ENCODE peak calls at places on chromosome 1, in five cellular contexts. E is tibial nerve; K is adipocyte; U is CD4-positive, alpha-beta memory T cell; S is thoracic aorta. L is an unnamed sample. For H3K27me3 and H3K4me1, the result is how much of the 10 kb centered on the place peaks cover.

GRCh38 chr1:107076846-107077245 is 20.4 kb downstream of the PRMT6 start:
- DNase-seq in E (no peak), K (peak), U (no peak), S (no peak), L (no peak)

GRCh38 chr1:115458426-115459114 is 120.5 kb upstream of the NGF start:
- DNase-seq in E (no peak), K (no peak), U (no peak), S (no peak), L (no peak)

GRCh38 chr1:166947398-166948043 is 27.8 kb downstream of the ILDR2 start:
- DNase-seq in E (peak), K (peak), U (no peak), S (peak), L (no peak)

GRCh38 chr1:151235235-151235634 is 19.3 kb upstream of the PSMD4 start:
- DNase-seq in E (no peak), K (no peak), U (no peak), S (no peak), L (no peak)

GRCh38 chr1:202682477-202682876 is 27.8 kb downstream of the SYT2 start:
- DNase-seq in E (no peak), K (no peak), U (no peak), S (no peak), L (no peak)

GRCh38 chr1:12167493-12168429 is 970 bp downstream of the TNFRSF1B start:
- DNase-seq in E (no peak), K (no peak), U (no peak), S (no peak), L (peak)

GRCh38 chr1:217135569-217135915 is 412.3 kb upstream of the ESRRG start:
- DNase-seq in E (no peak), K (peak), U (no peak), S (no peak), L (no peak)

GRCh38 chr1:52426391-52426790 is 22.0 kb downstream of the PRPF38A start:
- DNase-seq in E (no peak), K (peak), U (no peak), S (no peak), L (no peak)

GRCh38 chr1:222843434-222844107 is 28.7 kb downstream of the DISP1 start:
- DNase-seq in E (no peak), K (no peak), U (no peak), S (no peak), L (no peak)

GRCh38 chr1:54955359-54955758 is 25.1 kb upstream of the TMEM61 start:
- DNase-seq in E (no peak), K (peak), U (no peak), S (no peak), L (no peak)

GRCh38 chr1:162055062-162055461 is 14.4 kb upstream of the NOS1AP start:
- DNase-seq in E (no peak), K (peak), U (no peak), S (no peak), L (no peak)

GRCh38 chr1:158286966-158287365 is 2.8 kb upstream of the CD1C start:
- DNase-seq in E (no peak), K (no peak), U (no peak), S (no peak), L (no peak)

GRCh38 chr1:235883261-235883927 is 16.7 kb upstream of the LYST start:
- DNase-seq in E (peak), K (peak), U (no peak), S (peak), L (no peak)

GRCh38 chr1:41622859-41623732 is 138.6 kb upstream of the EDN2 start:
- DNase-seq in E (no peak), K (no peak), U (no peak), S (no peak), L (no peak)
- H3K4me3 ChIP-seq in E (no peak), K (no peak), U (no peak), S (no peak), L (no peak)

GRCh38 chr1:20731057-20731991 is 1.2 kb downstream of the SH2D5 start:
- DNase-seq in E (no peak), K (peak), U (peak), S (no peak), L (no peak)
- H3K27me3 ChIP-seq in E (under half), K (under half), U (under half), S (under half), L (under half)

GRCh38 chr1:8876099-8876496 is 2.4 kb downstream of the ENO1 start:
- DNase-seq in E (no peak), K (no peak), U (no peak), S (no peak), L (no peak)
- H3K4me1 ChIP-seq in E (half or more), K (half or more), U (half or more), S (half or more), L (half or more)

GRCh38 chr1:112358061-112358770 is 37.8 kb upstream of the CTTNBP2NL start:
- DNase-seq in E (no peak), K (peak), U (no peak), S (no peak), L (no peak)

GRCh38 chr1:112363636-112364035 is 32.4 kb upstream of the CTTNBP2NL start:
- DNase-seq in E (no peak), K (no peak), U (no peak), S (no peak), L (no peak)

GRCh38 chr1:112357467-112357866 is 38.5 kb upstream of the CTTNBP2NL start:
- DNase-seq in E (no peak), K (no peak), U (no peak), S (no peak), L (no peak)

GRCh38 chr1:112358798-112359408 is 37.1 kb upstream of the CTTNBP2NL start:
- DNase-seq in E (peak), K (peak), U (peak), S (peak), L (peak)

GRCh38 chr1:112359961-112360767 is 35.9 kb upstream of the CTTNBP2NL start:
- DNase-seq in E (peak), K (peak), U (no peak), S (no peak), L (no peak)
- H3K4me3 ChIP-seq in E (peak), K (peak), U (no peak), S (peak), L (no peak)

DNA sequence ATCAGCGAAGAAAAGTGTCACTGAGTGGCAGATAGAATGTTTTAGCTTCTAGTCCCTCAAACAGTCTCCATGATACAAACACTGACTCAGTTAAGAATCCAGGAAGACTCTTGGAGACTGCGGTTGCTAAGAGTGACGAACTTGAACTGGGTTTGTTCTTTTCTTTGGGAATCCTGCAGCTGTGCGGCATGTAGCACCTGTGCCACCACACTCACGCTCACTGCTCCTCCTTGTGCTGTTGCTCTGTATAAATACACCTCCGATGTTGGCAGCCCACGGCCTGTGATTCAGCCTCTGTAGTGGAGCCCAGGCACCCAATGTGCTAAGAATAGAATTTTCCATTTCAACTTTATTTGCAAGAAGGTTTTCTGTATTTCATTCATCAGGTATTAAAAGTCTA is 5.5 kb upstream of the PPIE start:
- DNase-seq in E (no peak), K (no peak), U (no peak), S (no peak), L (no peak)
- H3K27me3 ChIP-seq in E (half or more), K (under half), U (under half), S (under half), L (under half)

GRCh38 chr1:111203681-111204210 is 3.3 kb upstream of the DENND2D start:
- DNase-seq in E (peak), K (peak), U (peak), S (no peak), L (peak)

GRCh38 chr1:111204923-111205723 is 4.7 kb upstream of the DENND2D start:
- DNase-seq in E (no peak), K (no peak), U (no peak), S (no peak), L (no peak)

GRCh38 chr1:111202707-111203623 is 2.5 kb upstream of the DENND2D start:
- DNase-seq in E (no peak), K (no peak), U (no peak), S (no peak), L (no peak)

GRCh38 chr1:111205724-111206070 is 5.3 kb upstream of the DENND2D start:
- DNase-seq in E (no peak), K (peak), U (no peak), S (no peak), L (no peak)

GRCh38 chr1:111204211-111204883 is 3.9 kb upstream of the DENND2D start:
- DNase-seq in E (no peak), K (peak), U (peak), S (no peak), L (peak)
- H3K4me1 ChIP-seq in E (under half), K (under half), U (under half), S (under half), L (half or more)

GRCh38 chr1:89822999-89823628 is 2.3 kb downstream of the LRRC8D start:
- DNase-seq in E (no peak), K (peak), U (no peak), S (no peak), L (no peak)

GRCh38 chr1:89823679-89824292 is 3.0 kb downstream of the LRRC8D start:
- DNase-seq in E (no peak), K (no peak), U (no peak), S (no peak), L (no peak)

GRCh38 chr1:89820423-89821321 is at the start of gene LRRC8D:
- DNase-seq in E (peak), K (peak), U (peak), S (no peak), L (peak)

GRCh38 chr1:89821322-89822108 is 683 bp downstream of the LRRC8D start:
- DNase-seq in E (no peak), K (peak), U (peak), S (no peak), L (peak)

DNA sequence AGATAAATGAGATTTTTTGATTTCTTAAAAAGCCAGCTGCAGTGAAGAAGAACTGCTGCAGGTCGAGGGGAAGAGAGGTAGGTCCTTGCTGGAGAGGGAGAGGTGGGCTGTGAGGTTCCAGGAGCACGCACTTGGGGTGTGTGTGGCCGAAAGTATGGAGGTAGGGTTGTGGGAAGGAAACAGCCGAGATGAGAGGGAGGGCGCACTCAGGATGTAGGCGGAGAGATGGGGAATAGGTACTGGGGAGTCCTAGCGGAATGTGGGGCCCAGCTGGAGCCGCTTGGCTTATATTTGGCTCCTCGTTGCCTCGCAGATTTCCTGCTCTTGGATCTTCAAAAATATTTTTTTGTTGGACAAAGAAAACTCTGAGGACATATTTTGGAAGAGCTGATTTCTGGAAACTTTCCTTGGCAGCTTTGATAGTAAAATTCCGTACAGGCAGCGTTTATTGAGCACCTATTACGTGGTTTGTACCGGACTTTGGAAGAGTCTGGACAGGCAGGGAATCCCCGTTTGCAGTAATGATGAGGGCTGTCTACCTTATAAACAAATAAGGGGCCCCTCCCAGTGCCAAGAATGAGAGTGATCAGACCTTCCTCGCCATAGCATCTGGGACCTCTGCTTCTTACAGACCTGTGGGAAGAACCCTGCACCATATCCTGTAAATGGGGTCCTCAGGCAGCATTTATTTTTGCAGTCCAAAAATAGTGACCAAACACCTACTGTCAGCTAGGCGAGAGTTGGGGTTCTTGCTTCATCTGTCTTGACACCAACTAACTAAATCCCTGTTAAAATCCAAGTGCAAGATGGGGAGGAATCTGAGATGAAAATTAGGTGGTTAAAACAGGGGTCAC is 1.5 kb downstream of the LRRC8D start:
- DNase-seq in E (no peak), K (no peak), U (no peak), S (no peak), L (no peak)
- H3K4me3 ChIP-seq in E (peak), K (peak), U (peak), S (peak), L (peak)